ENCODE peak calls at places on chromosomes 16 and 17, in nine cellular contexts. V, H, C, K, A, D, E, Z and U are unnamed samples.

GRCh38 chr16:84277244-84277823 is 17.3 kb upstream of the WFDC1 start:
- DNase-seq in A (peak; percentile 75), E (peak; percentile 90), V (no peak), C (peak; percentile 81), Z (no peak), D (peak; percentile 43), K (peak; percentile 84), H (peak; percentile 75), U (peak; percentile 63)

GRCh38 chr16:65769776-65770438 is 596.6 kb upstream of the CDH5 start:
- DNase-seq in D (no peak), K (no peak), C (no peak), V (no peak), E (no peak), H (no peak), A (no peak), Z (no peak), U (peak; percentile 18)

GRCh38 chr17:50564916-50565315 is 4.4 kb downstream of the CACNA1G start:
- DNase-seq in H (no peak), C (no peak), K (no peak), V (no peak), Z (peak; percentile 45), D (peak; percentile 50), A (peak; percentile 67), E (no peak), U (peak; percentile 52)

GRCh38 chr17:9875441-9875840 is 29.6 kb downstream of the RCVRN start:
- DNase-seq in A (no peak), E (no peak), V (no peak), H (no peak), K (peak; percentile 47), Z (no peak), C (no peak), D (no peak), U (peak; percentile 95)

GRCh38 chr16:28829747-28830146 is 6.9 kb downstream of the ATXN2L start:
- DNase-seq in V (no peak), Z (no peak), H (no peak), A (no peak), K (no peak), E (no peak), C (no peak), D (no peak), U (no peak)

GRCh38 chr16:23137256-23137655 is 12.0 kb downstream of the USP31 start:
- DNase-seq in K (no peak), C (no peak), V (no peak), D (no peak), Z (no peak), A (no peak), H (no peak), E (no peak), U (no peak)

GRCh38 chr17:68033636-68034451 is 1.7 kb upstream of the KPNA2 start:
- DNase-seq in H (no peak), Z (peak; percentile 65), D (no peak), C (no peak), V (no peak), A (no peak), K (peak; percentile 93), E (no peak), U (peak; percentile 92)

GRCh38 chr16:17803625-17804410 is 333.1 kb upstream of the XYLT1 start:
- DNase-seq in Z (peak; percentile 51), K (no peak), D (no peak), E (no peak), A (no peak), H (no peak), V (no peak), C (no peak), U (peak; percentile 31)

GRCh38 chr17:14784997-14785696 is 480.0 kb downstream of the PMP22 start:
- DNase-seq in C (no peak), H (peak; percentile 21), Z (no peak), V (no peak), E (no peak), D (no peak), K (no peak), A (no peak), U (no peak)

GRCh38 chr16:65318138-65318537 is 196.3 kb upstream of the CDH11 start:
- DNase-seq in E (no peak), Z (peak; percentile 69), H (no peak), K (peak; percentile 33), C (no peak), D (no peak), V (no peak), A (no peak), U (peak; percentile 52)

GRCh38 chr17:57971572-57971971 is 16.4 kb upstream of the CUEDC1 start:
- DNase-seq in A (no peak), E (no peak), H (no peak), K (no peak), Z (no peak), C (no peak), D (no peak), V (no peak), U (no peak)

GRCh38 chr16:15739940-15740339 is 89.9 kb downstream of the NDE1 start:
- DNase-seq in A (no peak), C (no peak), E (no peak), D (no peak), K (no peak), H (no peak), V (no peak), Z (no peak), U (no peak)

GRCh38 chr17:40530988-40531971 is 29.9 kb upstream of the TNS4 start:
- DNase-seq in D (peak; percentile 8), V (peak; percentile 71), E (no peak), A (no peak), C (peak; percentile 57), H (peak; percentile 66), K (no peak), Z (no peak), U (no peak)

GRCh38 chr17:37327341-37328090 is 48.3 kb upstream of the C17orf78 start:
- DNase-seq in D (no peak), A (no peak), C (no peak), V (no peak), Z (peak; percentile 9), H (no peak), E (no peak), K (no peak), U (peak; percentile 93)

GRCh38 chr17:51853857-51854256 is 304.7 kb downstream of the CA10 start:
- DNase-seq in E (no peak), K (no peak), C (no peak), A (no peak), V (no peak), H (no peak), D (no peak), Z (no peak), U (no peak)

GRCh38 chr16:14585287-14585686 is 44.8 kb downstream of the PARN start:
- DNase-seq in A (no peak), D (no peak), H (no peak), Z (no peak), C (no peak), K (no peak), E (no peak), V (no peak), U (no peak)

DNA sequence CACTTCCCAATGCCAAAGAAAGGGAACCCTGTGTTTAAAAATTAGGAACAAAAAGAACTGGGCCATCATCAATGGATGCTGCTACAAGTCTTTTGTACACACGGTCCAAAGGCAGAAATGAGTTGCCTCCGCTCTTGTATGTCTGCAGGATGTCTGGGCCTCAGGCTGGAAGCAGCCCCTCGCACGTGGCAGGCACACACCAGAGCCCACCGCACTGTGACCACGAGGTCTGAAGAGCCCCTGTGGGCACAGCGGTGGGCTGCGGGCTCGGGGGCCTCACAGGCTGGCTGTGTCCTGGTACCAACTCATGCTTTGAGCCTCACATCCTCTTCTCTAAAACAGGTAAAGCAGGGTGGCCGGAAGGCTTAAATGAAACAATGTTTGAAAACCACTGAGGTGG is 309.3 kb downstream of the C16orf95 start:
- DNase-seq in D (no peak), V (no peak), K (no peak), A (no peak), C (no peak), E (no peak), H (no peak), Z (no peak), U (no peak)
- H3K4me3 ChIP-seq in D (no peak overlapping the region), V (no peak overlapping the region), K (no peak overlapping the region), A (no peak overlapping the region), C (no peak overlapping the region), E (no peak overlapping the region), H (no peak overlapping the region), Z (no peak overlapping the region), U (no peak overlapping the region)

GRCh38 chr17:46193246-46193625 is at the start of gene KANSL1:
- DNase-seq in D (peak; percentile 64), A (peak; percentile 95), C (peak; percentile 95), H (peak; percentile 88), K (peak; percentile 99), V (no peak), Z (peak; percentile 26), E (peak; percentile 96), U (peak; percentile 92)
- TF ChIP-seq CTCF in D (peak; percentile 61), A (peak; percentile 44), C (peak; percentile 36), H (no peak), K (no peak), V (no peak), Z (no peak), E (no peak), U (peak; percentile 47)

DNA sequence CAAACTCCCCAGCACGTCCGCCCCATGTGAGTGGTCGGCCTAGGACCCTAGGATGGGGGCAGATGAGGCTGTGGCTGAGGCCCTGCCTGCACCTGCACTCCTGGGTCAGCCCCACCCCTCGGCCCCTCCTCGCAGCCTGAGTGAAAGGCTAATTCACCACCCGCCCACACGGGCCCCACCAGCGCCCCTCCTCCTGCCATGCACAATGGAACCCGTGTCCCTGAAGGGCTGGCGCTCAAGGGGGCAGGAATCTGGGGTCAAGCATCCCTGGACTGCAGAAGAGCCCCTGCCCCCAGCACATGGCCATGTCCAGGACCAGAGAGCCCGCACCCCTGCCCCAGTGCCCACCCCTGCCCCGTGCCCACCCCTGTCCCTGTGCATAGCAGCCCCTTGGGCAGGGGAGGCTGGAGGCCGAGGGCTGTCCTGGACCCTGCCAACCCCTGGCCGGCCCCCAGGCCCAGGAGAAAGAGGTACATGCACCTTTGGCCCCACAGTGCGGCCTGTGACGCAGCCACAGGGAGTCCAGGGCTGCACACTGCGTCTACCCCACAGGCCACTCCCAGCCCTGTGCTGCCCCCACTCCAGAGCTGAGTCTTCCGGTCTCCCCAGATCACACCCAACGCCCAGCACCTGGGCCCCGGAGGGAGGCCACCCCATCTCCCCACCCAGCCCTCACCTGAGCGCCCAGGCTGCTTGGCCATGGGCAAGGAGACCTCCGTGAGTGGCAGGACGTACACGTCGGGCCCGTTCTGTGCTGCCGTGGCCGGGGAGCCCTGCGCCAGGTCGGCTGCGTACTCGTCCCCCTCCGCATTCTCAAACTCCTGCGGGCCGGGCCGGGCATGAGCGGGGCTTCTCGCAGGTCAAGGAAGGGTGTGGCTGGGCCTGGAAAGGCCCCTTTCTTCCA is 34.7 kb upstream of the PVALEF start:
- DNase-seq in K (peak; percentile 62), A (peak; percentile 83), H (no peak), E (no peak), Z (no peak), V (no peak), C (peak; percentile 79), D (no peak), U (no peak)
- H3K4me3 ChIP-seq in K (no peak overlapping the region), A (peak overlapping the region; percentile 2), H (no peak overlapping the region), E (peak overlapping the region; percentile 9), Z (no peak overlapping the region), V (no peak overlapping the region), C (peak overlapping the region; percentile 48), D (peak overlapping the region; percentile 65), U (no peak overlapping the region)

DNA sequence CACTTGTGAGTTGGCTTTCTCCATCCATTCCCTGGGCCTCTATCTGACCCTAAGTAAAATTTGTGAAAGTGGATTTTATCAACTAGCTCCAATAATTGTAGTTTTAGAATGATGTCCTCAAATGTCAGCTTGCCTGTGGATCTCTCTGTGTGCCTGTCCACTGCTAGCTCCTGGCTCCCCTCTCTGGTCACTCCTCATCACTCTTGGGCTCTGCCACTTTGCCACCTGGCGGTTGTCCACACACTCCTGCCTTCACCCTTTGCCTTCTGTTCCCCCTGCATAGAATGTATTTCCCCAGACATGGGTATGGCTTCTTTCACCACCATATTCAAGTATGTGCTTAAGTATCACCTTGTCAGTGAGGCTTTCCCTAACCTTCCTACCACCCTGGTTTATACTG is 19.8 kb downstream of the ANKFN1 start:
- DNase-seq in E (no peak), Z (no peak), A (no peak), V (no peak), C (no peak), D (no peak), H (no peak), K (no peak), U (no peak)
- TF ChIP-seq CTCF in E (no peak), Z (no peak), A (no peak), V (no peak), C (no peak), D (no peak), H (no peak), K (no peak), U (no peak)